ENCODE peak calls at places on chromosomes 6 and 20, in four cellular contexts. C is K562, H is IMR-90, Q is SK-N-SH. K is an unnamed sample.

GRCh38 chr6:22380236-22380635 is 83.4 kb upstream of the PRL start:
- DNase-seq in C (no peak), H (no peak), Q (no peak), K (no peak)

GRCh38 chr6:42702200-42702599 is 20.2 kb downstream of the PRPH2 start:
- DNase-seq in C (no peak), H (peak), Q (no peak), K (peak)

GRCh38 chr20:44095831-44096230 is 91.2 kb downstream of the JPH2 start:
- DNase-seq in C (no peak), H (no peak), Q (no peak), K (no peak)

GRCh38 chr6:19839788-19840187 is 2.6 kb downstream of the ID4 start:
- DNase-seq in C (no peak), H (no peak), Q (no peak), K (no peak)

GRCh38 chr6:40947876-40948514 is 91.0 kb downstream of the UNC5CL start:
- DNase-seq in C (no peak), H (peak), Q (no peak), K (no peak)

GRCh38 chr20:20664795-20665194 is 47.6 kb downstream of the RALGAPA2 start:
- DNase-seq in C (no peak), H (no peak), Q (peak), K (peak)

GRCh38 chr6:169921853-169922779 is 170.7 kb downstream of the ERMARD start:
- DNase-seq in C (no peak), H (no peak), Q (no peak), K (no peak)

GRCh38 chr6:108097882-108098281 is 23.3 kb upstream of the OSTM1 start:
- DNase-seq in C (no peak), H (no peak), Q (no peak), K (no peak)

GRCh38 chr6:6915219-6915618 is 192.5 kb upstream of the RREB1 start:
- DNase-seq in C (no peak), H (no peak), Q (no peak), K (peak)

GRCh38 chr6:110170081-110170480 is 9.4 kb downstream of the WASF1 start:
- DNase-seq in C (no peak), H (no peak), Q (no peak), K (no peak)

GRCh38 chr6:168565112-168565511 is 124.1 kb downstream of the SMOC2 start:
- DNase-seq in C (no peak), H (no peak), Q (no peak), K (no peak)

GRCh38 chr20:63908008-63908682 is 13.2 kb downstream of the DNAJC5 start:
- DNase-seq in C (peak), H (no peak), Q (no peak), K (no peak)

GRCh38 chr20:21099653-21100589 is 6.2 kb downstream of the LINC00237 start:
- DNase-seq in C (peak), H (peak), Q (peak), K (no peak)

GRCh38 chr6:40950986-40951730 is 87.9 kb downstream of the UNC5CL start:
- DNase-seq in C (no peak), H (peak), Q (peak), K (no peak)

GRCh38 chr6:170237999-170238740 is 52.7 kb downstream of the DLL1 start:
- DNase-seq in C (no peak), H (no peak), Q (no peak), K (no peak)

GRCh38 chr6:28816909-28817807 is 106.6 kb downstream of the TRIM27 start:
- DNase-seq in C (peak), H (peak), Q (no peak), K (no peak)

GRCh38 chr6:15901141-15902115 is 227.5 kb upstream of the MYLIP start:
- DNase-seq in C (peak), H (no peak), Q (no peak), K (no peak)

GRCh38 chr6:77587963-77588362 is 64.9 kb upstream of the MEI4 start:
- DNase-seq in C (no peak), H (no peak), Q (no peak), K (no peak)

GRCh38 chr6:52503344-52503747 is 73.5 kb downstream of the TRAM2 start:
- DNase-seq in C (peak), H (no peak), Q (peak), K (no peak)

GRCh38 chr6:124057448-124057847 is 253.8 kb downstream of the NKAIN2 start:
- DNase-seq in C (no peak), H (no peak), Q (no peak), K (no peak)

GRCh38 chr6:53793318-53793975 is 1.4 kb upstream of the LRRC1 start:
- DNase-seq in C (no peak), H (peak), Q (peak), K (peak)

GRCh38 chr6:38034269-38034914 is 214.9 kb downstream of the ZFAND3 start:
- DNase-seq in C (no peak), H (peak), Q (no peak), K (peak)

GRCh38 chr6:13573669-13574110 is 711 bp upstream of the SIRT5 start:
- DNase-seq in C (peak), H (peak), Q (no peak), K (peak)

GRCh38 chr6:39566381-39566934 is 158.8 kb downstream of the KIF6 start:
- DNase-seq in C (no peak), H (no peak), Q (no peak), K (no peak)

GRCh38 chr20:346033-346639 is 775 bp upstream of the NRSN2 start:
- DNase-seq in C (no peak), H (no peak), Q (no peak), K (no peak)

GRCh38 chr20:62197801-62198200 is 15.0 kb downstream of the MTG2 start:
- DNase-seq in C (no peak), H (no peak), Q (no peak), K (no peak)

GRCh38 chr20:57748601-57749130 is 38.9 kb upstream of the PMEPA1 start:
- DNase-seq in C (no peak), H (peak), Q (peak), K (peak)

GRCh38 chr6:27630727-27631613 is 158.1 kb upstream of the ZNF184 start:
- DNase-seq in C (peak), H (peak), Q (peak), K (peak)

GRCh38 chr6:119174879-119175817 is 96.7 kb upstream of the FAM184A start:
- DNase-seq in C (no peak), H (peak), Q (no peak), K (no peak)

GRCh38 chr20:6612615-6612917 is 154.9 kb upstream of the BMP2 start:
- DNase-seq in C (no peak), H (no peak), Q (no peak), K (no peak)
- TF ChIP-seq USF2 in C (no peak), H (no peak), Q (no peak), K (no peak)

GRCh38 chr6:104418839-104419238 is 440.9 kb downstream of the HACE1 start:
- DNase-seq in C (no peak), H (no peak), Q (no peak), K (no peak)
- TF ChIP-seq USF2 in C (no peak), H (no peak), Q (no peak), K (no peak)

DNA sequence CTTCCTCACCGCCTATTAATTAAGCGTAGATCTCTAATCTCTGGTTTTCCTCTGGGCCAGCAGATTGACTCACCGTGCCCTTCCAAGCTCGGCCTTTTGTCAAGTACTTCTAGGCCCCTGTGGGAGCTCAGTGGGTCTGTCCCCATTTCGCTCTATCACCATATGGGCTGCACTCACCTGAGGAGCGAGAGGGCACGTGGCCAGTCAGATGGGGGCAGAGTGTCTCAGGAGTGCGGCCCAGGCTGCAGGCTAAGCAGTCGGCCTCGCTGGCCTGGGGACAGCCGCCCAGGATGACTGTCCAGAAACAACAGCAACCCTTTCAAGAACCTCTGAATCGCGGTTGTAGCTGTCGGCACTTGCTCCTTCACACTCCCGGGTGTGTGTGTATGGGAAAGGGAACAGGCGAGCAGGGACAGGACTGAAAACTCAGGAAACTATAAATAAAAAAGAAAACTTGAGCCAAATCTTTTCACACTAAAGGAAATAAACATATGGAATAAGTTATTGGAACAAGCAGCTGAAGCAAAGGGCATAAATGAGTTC is 63.1 kb downstream of the TFAP2A start:
- DNase-seq in C (no peak), H (no peak), Q (no peak), K (no peak)
- TF ChIP-seq USF2 in C (no peak), H (no peak), Q (no peak), K (no peak)

GRCh38 chr20:2264118-2264517 is 31.7 kb upstream of the TGM3 start:
- DNase-seq in C (no peak), H (no peak), Q (no peak), K (no peak)

GRCh38 chr20:2261105-2261504 is 34.7 kb upstream of the TGM3 start:
- DNase-seq in C (no peak), H (no peak), Q (no peak), K (peak)

GRCh38 chr20:2260250-2260649 is 35.6 kb upstream of the TGM3 start:
- DNase-seq in C (no peak), H (no peak), Q (no peak), K (no peak)

GRCh38 chr20:2256132-2256531 is 39.7 kb upstream of the TGM3 start:
- DNase-seq in C (no peak), H (no peak), Q (no peak), K (no peak)

DNA sequence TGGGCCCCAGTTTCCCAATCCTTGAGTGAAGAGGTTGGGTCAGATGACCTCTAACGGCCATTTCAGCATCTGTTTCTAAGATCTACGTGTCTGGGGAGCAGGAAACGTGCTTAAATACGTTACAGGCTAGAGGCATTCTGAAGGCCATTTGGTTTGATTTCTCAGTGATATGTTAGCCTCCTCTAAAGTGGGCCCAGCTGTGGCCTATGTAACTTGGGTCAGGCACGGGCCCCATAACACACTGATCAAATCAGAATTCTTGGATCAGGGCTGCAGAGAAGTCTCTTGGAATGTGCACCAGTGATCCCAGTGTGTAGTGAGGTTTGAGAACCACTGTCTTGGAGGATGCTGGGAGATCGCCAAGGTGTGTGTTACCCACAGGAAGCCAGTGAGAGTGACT is 36.1 kb upstream of the TGM3 start:
- DNase-seq in C (no peak), H (no peak), Q (no peak), K (no peak)
- TF ChIP-seq USF2 in C (no peak), H (no peak), Q (no peak), K (no peak)

GRCh38 chr20:54491443-54491842 is 16.1 kb downstream of the DOK5 start:
- DNase-seq in C (no peak), H (no peak), Q (no peak), K (no peak)

GRCh38 chr20:54486583-54486982 is 11.2 kb downstream of the DOK5 start:
- DNase-seq in C (no peak), H (no peak), Q (no peak), K (no peak)

GRCh38 chr20:54488442-54488841 is 13.0 kb downstream of the DOK5 start:
- DNase-seq in C (no peak), H (no peak), Q (no peak), K (no peak)
- TF ChIP-seq USF2 in C (no peak), H (no peak), Q (no peak), K (no peak)

GRCh38 chr20:36917943-36918342 is 33.6 kb downstream of the SAMHD1 start:
- DNase-seq in C (no peak), H (peak), Q (no peak), K (no peak)

GRCh38 chr20:36919715-36920333 is 31.7 kb downstream of the SAMHD1 start:
- DNase-seq in C (peak), H (peak), Q (peak), K (peak)

GRCh38 chr20:36917240-36917639 is 34.3 kb downstream of the SAMHD1 start:
- DNase-seq in C (no peak), H (no peak), Q (no peak), K (no peak)

GRCh38 chr20:36924167-36925045 is 27.1 kb downstream of the SAMHD1 start:
- DNase-seq in C (peak), H (no peak), Q (no peak), K (no peak)

GRCh38 chr20:36920334-36920730 is 31.2 kb downstream of the SAMHD1 start:
- DNase-seq in C (no peak), H (no peak), Q (no peak), K (no peak)
- TF ChIP-seq USF2 in C (no peak), H (no peak), Q (no peak), K (no peak)

GRCh38 chr6:136012198-136012884 is 160.8 kb downstream of the PDE7B start:
- DNase-seq in C (no peak), H (peak), Q (no peak), K (no peak)

GRCh38 chr6:136014454-136015421 is 163.2 kb downstream of the PDE7B start:
- DNase-seq in C (no peak), H (peak), Q (no peak), K (peak)

GRCh38 chr6:136012948-136013347 is 161.4 kb downstream of the PDE7B start:
- DNase-seq in C (no peak), H (peak), Q (no peak), K (no peak)

GRCh38 chr6:136016228-136017225 is 165.0 kb downstream of the PDE7B start:
- DNase-seq in C (no peak), H (no peak), Q (no peak), K (peak)

GRCh38 chr6:136015531-136015930 is 164.0 kb downstream of the PDE7B start:
- DNase-seq in C (no peak), H (peak), Q (no peak), K (no peak)
- TF ChIP-seq USF2 in C (no peak), H (no peak), Q (no peak), K (no peak)